ENCODE peak calls at places on chromosomes 1 and 21, in eight cellular contexts. B is Panc1; A is pancreas; N is dorsolateral prefrontal cortex; H is CD8-positive, alpha-beta T cell; T is heart left ventricle; V is A549; L is spleen. M is an unnamed sample.
A peak's percentile ranks its signal among the peaks of the same experiment; 100 is the strongest.

GRCh38 chr1:193069748-193070394 is 10.5 kb downstream of the RO60 start:
- DNase-seq in B (no peak), A (no peak), N (no peak), H (no peak), T (no peak), V (peak; percentile 68), L (no peak), M (no peak)

GRCh38 chr1:186605762-186606350 is 74.4 kb downstream of the PTGS2 start:
- DNase-seq in B (peak; percentile 20), A (no peak), N (no peak), H (no peak), T (no peak), V (peak; percentile 73), L (no peak), M (no peak)

GRCh38 chr1:96695954-96696353 is 25.6 kb upstream of the PTBP2 start:
- DNase-seq in B (no peak), A (no peak), N (no peak), H (no peak), T (no peak), V (no peak), L (no peak), M (no peak)

GRCh38 chr1:115911298-115911697 is 65.0 kb upstream of the SLC22A15 start:
- DNase-seq in B (no peak), A (no peak), N (no peak), H (no peak), T (no peak), V (no peak), L (no peak), M (no peak)

GRCh38 chr1:36856126-36856525 is 178.2 kb downstream of the GRIK3 start:
- DNase-seq in B (no peak), A (no peak), N (no peak), H (no peak), T (no peak), V (no peak), L (no peak), M (no peak)

GRCh38 chr1:243325305-243325890 is 69.6 kb downstream of the SDCCAG8 start:
- DNase-seq in B (peak; percentile 51), A (no peak), N (no peak), H (no peak), T (no peak), V (peak; percentile 64), L (no peak), M (no peak)

GRCh38 chr21:43758132-43758619 is 17.9 kb downstream of the CSTB start:
- DNase-seq in B (no peak), A (no peak), N (no peak), H (no peak), T (no peak), V (no peak), L (peak; percentile 72), M (no peak)

GRCh38 chr21:31555741-31556191 is 103.7 kb upstream of the SOD1 start:
- DNase-seq in B (no peak), A (no peak), N (no peak), H (no peak), T (no peak), V (no peak), L (no peak), M (no peak)

GRCh38 chr1:51792864-51793263 is 85.7 kb downstream of the NRDC start:
- DNase-seq in B (no peak), A (no peak), N (no peak), H (no peak), T (no peak), V (peak; percentile 18), L (no peak), M (peak; percentile 32)

GRCh38 chr1:23657659-23658275 is 33.8 kb upstream of the RPL11 start:
- DNase-seq in B (no peak), A (no peak), N (no peak), H (peak; percentile 41), T (no peak), V (peak; percentile 63), L (no peak), M (no peak)

GRCh38 chr1:28247603-28248272 is 11.6 kb upstream of the SESN2 start:
- DNase-seq in B (no peak), A (no peak), N (no peak), H (peak; percentile 14), T (no peak), V (no peak), L (no peak), M (no peak)

GRCh38 chr1:18091660-18092446 is 15.7 kb upstream of the IGSF21 start:
- DNase-seq in B (no peak), A (no peak), N (no peak), H (no peak), T (no peak), V (no peak), L (no peak), M (no peak)

GRCh38 chr1:148353461-148354283 is 129.4 kb downstream of the PPIAL4G start:
- DNase-seq in B (peak; percentile 95), A (no peak), N (no peak), H (no peak), T (no peak), V (peak; percentile 93), L (no peak), M (no peak)

GRCh38 chr1:77824083-77824482 is 44.6 kb downstream of the MIGA1 start:
- DNase-seq in B (no peak), A (no peak), N (no peak), H (no peak), T (no peak), V (peak; percentile 9), L (no peak), M (no peak)

GRCh38 chr1:179786815-179787736 is 44.0 kb downstream of the FAM163A start:
- DNase-seq in B (no peak), A (no peak), N (no peak), H (no peak), T (no peak), V (no peak), L (no peak), M (no peak)

GRCh38 chr1:193014354-193014753 is 44.8 kb downstream of the UCHL5 start:
- DNase-seq in B (no peak), A (no peak), N (no peak), H (no peak), T (no peak), V (no peak), L (no peak), M (no peak)

GRCh38 chr1:51558375-51558924 is 39.4 kb upstream of the EPS15 start:
- DNase-seq in B (peak; percentile 85), A (no peak), N (no peak), H (no peak), T (no peak), V (peak; percentile 13), L (no peak), M (no peak)

GRCh38 chr1:177921590-177921989 is 48.3 kb downstream of the SEC16B start:
- DNase-seq in B (no peak), A (no peak), N (no peak), H (no peak), T (no peak), V (no peak), L (no peak), M (no peak)

GRCh38 chr1:178324003-178324402 is 172.8 kb downstream of the CLEC20A start:
- DNase-seq in B (no peak), A (no peak), N (no peak), H (no peak), T (no peak), V (no peak), L (no peak), M (no peak)

GRCh38 chr1:85450832-85451231 is 14.1 kb downstream of the DDAH1 start:
- DNase-seq in B (no peak), A (no peak), N (no peak), H (no peak), T (no peak), V (no peak), L (no peak), M (no peak)

GRCh38 chr1:41501581-41501980 is 17.1 kb upstream of the EDN2 start:
- DNase-seq in B (no peak), A (peak; percentile 92), N (no peak), H (no peak), T (no peak), V (no peak), L (no peak), M (no peak)

GRCh38 chr21:45011911-45012660 is 62.3 kb upstream of the ADARB1 start:
- DNase-seq in B (peak; percentile 68), A (peak; percentile 54), N (no peak), H (no peak), T (peak; percentile 62), V (peak; percentile 38), L (peak; percentile 70), M (peak; percentile 48)
- TF ChIP-seq CTCF in B (no peak), A (no peak), N (no peak), H (no peak), T (no peak), V (no peak), L (no peak), M (peak; percentile 13)

DNA sequence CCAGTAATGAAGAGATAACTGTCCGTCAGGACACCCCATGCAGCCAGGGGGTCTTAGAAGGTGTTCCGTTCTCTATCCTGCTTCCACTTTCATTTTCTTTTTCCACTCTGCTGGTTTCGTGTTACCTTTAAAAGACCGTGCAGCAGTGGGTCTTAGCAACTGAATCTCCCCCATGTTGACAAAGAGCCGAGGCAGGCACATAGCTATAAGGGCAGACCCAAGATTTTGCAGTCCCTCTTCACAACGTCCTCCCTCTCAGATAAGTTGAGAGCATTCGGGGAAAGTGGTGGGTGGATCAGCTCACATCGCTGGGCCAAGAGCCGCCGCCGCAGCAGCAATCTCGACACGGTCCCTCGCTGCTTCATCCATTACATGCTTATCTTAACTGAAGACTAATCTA is 355.5 kb downstream of the LMO4 start:
- DNase-seq in B (no peak), A (no peak), N (peak; percentile 6), H (no peak), T (no peak), V (no peak), L (no peak), M (no peak)
- H3K4me3 ChIP-seq in B (peak overlapping the region; percentile 5), A (peak overlapping the region; percentile 13), N (peak overlapping the region; percentile 42), H (no peak overlapping the region), T (peak overlapping the region; percentile 57), V (no peak overlapping the region), L (no peak overlapping the region), M (peak overlapping the region; percentile 60)

DNA sequence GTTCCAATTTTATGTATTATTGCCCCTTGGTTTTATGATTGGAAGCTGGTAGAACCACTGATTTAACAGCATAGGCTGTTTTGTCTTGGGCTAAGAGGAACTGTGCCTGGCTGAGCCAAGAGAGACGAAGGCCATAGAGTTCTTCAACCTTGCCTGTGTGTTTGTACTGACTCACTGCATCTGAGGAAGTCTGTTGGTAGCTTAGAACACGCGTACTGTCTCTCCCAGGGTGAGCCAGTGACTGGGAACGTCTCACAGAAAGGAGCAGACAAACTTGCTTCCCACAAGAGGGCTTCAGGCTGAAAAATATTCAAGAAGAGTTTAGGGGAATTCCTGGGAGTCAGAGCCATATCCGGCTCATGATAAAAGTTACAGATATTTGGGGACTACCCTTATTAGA is 14.9 kb downstream of the TMEM51 start:
- DNase-seq in B (peak; percentile 82), A (no peak), N (no peak), H (no peak), T (no peak), V (peak; percentile 86), L (no peak), M (peak; percentile 95)
- TF ChIP-seq CTCF in B (no peak), A (no peak), N (no peak), H (no peak), T (no peak), V (peak; percentile 19), L (no peak), M (peak; percentile 32)

DNA sequence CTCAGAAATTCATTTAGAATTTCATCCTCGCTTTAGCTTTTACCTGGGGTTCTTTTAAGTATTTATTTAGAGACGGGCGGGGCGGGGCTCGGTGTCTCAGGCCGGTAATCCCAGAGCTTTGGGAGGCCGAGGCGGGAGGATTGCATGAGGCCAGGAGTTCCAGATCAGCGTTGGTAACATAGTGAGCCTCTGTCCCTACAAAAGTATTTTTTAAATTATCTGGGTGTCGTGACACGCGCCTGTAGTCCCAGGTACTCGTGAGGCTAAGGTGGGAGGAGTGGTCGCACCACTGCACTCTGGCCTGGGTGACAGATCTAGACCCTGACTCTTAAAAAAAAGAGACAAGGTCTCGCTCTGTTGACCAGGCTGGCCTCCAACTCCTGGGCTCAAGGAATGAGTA is 942 bp upstream of the RSBN1 start:
- DNase-seq in B (no peak), A (no peak), N (no peak), H (no peak), T (no peak), V (no peak), L (no peak), M (no peak)
- H3K4me3 ChIP-seq in B (no peak overlapping the region), A (no peak overlapping the region), N (no peak overlapping the region), H (no peak overlapping the region), T (no peak overlapping the region), V (no peak overlapping the region), L (no peak overlapping the region), M (no peak overlapping the region)